ENCODE peak calls at places on chromosomes 6 and 20, in seven cellular contexts. G is neuronal stem cell, M is mesendoderm, O is H9, K is IMR-90, S is H1, R is mesenchymal stem cell. B is an unnamed sample.

GRCh38 chr6:134853111-134854055 is 96.5 kb downstream of the ALDH8A1 start:
- DNase-seq in G (no peak), M (no peak), O (no peak), K (peak), S (no peak), R (no peak), B (no peak)

GRCh38 chr6:41872102-41872602 is 23.0 kb downstream of the USP49 start:
- DNase-seq in G (no peak), M (no peak), O (no peak), K (no peak), S (no peak), R (no peak), B (no peak)

GRCh38 chr20:48690888-48691287 is 136.9 kb downstream of the PREX1 start:
- DNase-seq in G (no peak), M (no peak), O (no peak), K (peak), S (no peak), R (no peak), B (no peak)

GRCh38 chr6:4349931-4350330 is 214.6 kb upstream of the ECI2 start:
- DNase-seq in G (no peak), M (no peak), O (peak), K (no peak), S (no peak), R (no peak), B (no peak)

GRCh38 chr20:1012359-1013168 is 10.5 kb upstream of the RSPO4 start:
- DNase-seq in G (no peak), M (peak), O (no peak), K (no peak), S (no peak), R (no peak), B (no peak)

GRCh38 chr6:21075986-21076385 is 517.6 kb upstream of the SOX4 start:
- DNase-seq in G (no peak), M (no peak), O (no peak), K (no peak), S (no peak), R (no peak), B (no peak)

GRCh38 chr6:3534599-3534998 is 77.7 kb upstream of the SLC22A23 start:
- DNase-seq in G (no peak), M (no peak), O (no peak), K (peak), S (no peak), R (no peak), B (no peak)

GRCh38 chr6:6333498-6333897 is 13.0 kb upstream of the F13A1 start:
- DNase-seq in G (no peak), M (no peak), O (no peak), K (no peak), S (no peak), R (peak), B (no peak)

GRCh38 chr20:38159539-38159938 is 5.5 kb downstream of the TGM2 start:
- DNase-seq in G (no peak), M (no peak), O (no peak), K (no peak), S (no peak), R (no peak), B (no peak)

GRCh38 chr20:49938173-49939163 is 2.3 kb downstream of the RNF114 start:
- DNase-seq in G (no peak), M (no peak), O (no peak), K (peak), S (no peak), R (peak), B (no peak)

GRCh38 chr6:139296927-139297326 is 5.1 kb upstream of the TXLNB start:
- DNase-seq in G (no peak), M (no peak), O (no peak), K (peak), S (no peak), R (peak), B (no peak)

GRCh38 chr20:48742912-48743680 is 84.7 kb downstream of the PREX1 start:
- DNase-seq in G (no peak), M (no peak), O (no peak), K (no peak), S (no peak), R (no peak), B (no peak)

GRCh38 chr20:51634257-51634656 is 91.7 kb upstream of the NFATC2 start:
- DNase-seq in G (no peak), M (no peak), O (no peak), K (peak), S (no peak), R (no peak), B (no peak)

GRCh38 chr6:96528193-96528592 is 6.6 kb downstream of the UFL1 start:
- DNase-seq in G (no peak), M (no peak), O (no peak), K (no peak), S (no peak), R (no peak), B (no peak)
- H4K8ac ChIP-seq in G (no peak), M (no peak), O (no peak), K (no peak), S (no peak), R (no peak), B (no peak)

GRCh38 chr20:53124075-53124532 is 151.9 kb downstream of the TSHZ2 start:
- DNase-seq in G (no peak), M (no peak), O (no peak), K (no peak), S (no peak), R (no peak), B (no peak)
- H4K8ac ChIP-seq in G (no peak), M (no peak), O (no peak), K (no peak), S (no peak), R (no peak), B (no peak)

GRCh38 chr20:32124916-32125454 is 15.5 kb downstream of the TM9SF4 start:
- DNase-seq in G (no peak), M (no peak), O (no peak), K (no peak), S (no peak), R (no peak), B (no peak)

GRCh38 chr20:32126919-32127318 is 17.4 kb downstream of the TM9SF4 start:
- DNase-seq in G (no peak), M (no peak), O (no peak), K (no peak), S (no peak), R (no peak), B (no peak)

GRCh38 chr20:32125511-32125910 is 16.0 kb downstream of the TM9SF4 start:
- DNase-seq in G (no peak), M (no peak), O (no peak), K (no peak), S (no peak), R (no peak), B (no peak)

GRCh38 chr20:32119734-32120133 is 10.2 kb downstream of the TM9SF4 start:
- DNase-seq in G (no peak), M (no peak), O (no peak), K (no peak), S (no peak), R (no peak), B (no peak)

GRCh38 chr20:32123088-32123487 is 13.6 kb downstream of the TM9SF4 start:
- DNase-seq in G (no peak), M (no peak), O (no peak), K (no peak), S (no peak), R (no peak), B (no peak)
- H4K8ac ChIP-seq in G (no peak), M (no peak), O (no peak), K (no peak), S (no peak), R (no peak), B (no peak)

DNA sequence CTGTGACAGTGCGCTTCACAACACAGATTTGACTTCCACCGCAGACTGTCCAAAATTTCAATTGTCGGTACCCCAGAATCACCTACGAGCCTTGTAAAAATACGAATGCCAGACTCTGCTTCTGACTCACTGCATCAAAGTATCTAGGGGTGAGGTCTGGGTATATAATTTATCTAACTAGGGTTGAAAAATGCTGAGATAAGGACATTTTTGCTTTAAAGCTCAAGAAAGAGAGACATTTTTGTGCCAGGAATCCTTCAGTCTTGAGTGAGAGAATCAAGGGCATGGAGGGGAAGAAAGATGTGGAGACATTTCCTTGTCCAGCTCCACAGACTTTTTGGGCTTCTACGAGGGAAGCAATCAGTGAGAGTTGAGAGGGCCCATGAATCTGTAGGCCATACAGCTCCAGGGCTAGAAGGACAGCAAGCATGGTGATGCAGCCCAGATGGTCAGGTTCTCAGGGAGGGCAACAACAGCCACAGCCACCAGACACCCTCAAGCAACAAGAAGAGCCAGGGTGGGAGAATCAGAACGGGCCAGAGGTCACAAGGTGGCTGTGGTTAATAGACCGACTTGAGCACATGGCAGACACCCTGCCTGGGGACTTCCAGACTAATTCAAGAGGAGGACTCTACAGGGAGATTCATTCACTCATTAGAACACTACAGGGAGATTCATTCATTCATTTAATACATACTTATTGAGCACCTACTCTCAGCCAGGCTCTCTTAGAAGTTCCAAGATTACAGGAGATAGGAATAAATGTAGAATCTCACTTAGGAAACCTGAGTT is 211.1 kb upstream of the PRDM1 start:
- DNase-seq in G (no peak), M (no peak), O (no peak), K (no peak), S (no peak), R (no peak), B (no peak)
- H4K8ac ChIP-seq in G (no peak), M (no peak), O (no peak), K (no peak), S (no peak), R (no peak), B (no peak)